ENCODE peak calls at places on chromosomes 16 and 17, in ten cellular contexts. B is IMR-90, C is Karpas-422, H is mammary epithelial cell, G is heart left ventricle, T is PC-3, N is pancreas, P is suprapubic skin, Z is colonic mucosa, Q is PC-9. A is an unnamed sample. For H3K4me1 and H3K27me3, the result is how much of the 10 kb centered on the place peaks cover.

GRCh38 chr17:82232876-82233785 is 4.3 kb downstream of the SLC16A3 start:
- DNase-seq in B (no peak), C (no peak), H (no peak), G (no peak), T (no peak), N (peak), P (peak), Z (no peak), Q (no peak), A (no peak)

GRCh38 chr16:17227278-17227677 is 243.5 kb downstream of the XYLT1 start:
- DNase-seq in B (no peak), C (no peak), H (peak), G (no peak), T (no peak), N (no peak), P (no peak), Z (no peak), Q (no peak), A (no peak)

GRCh38 chr16:12942861-12943260 is 41.5 kb downstream of the SHISA9 start:
- DNase-seq in B (no peak), C (no peak), H (no peak), G (no peak), T (no peak), N (no peak), P (no peak), Z (no peak), Q (no peak), A (no peak)

GRCh38 chr17:3695723-3696411 is at the start of gene P2RX5:
- DNase-seq in B (no peak), C (peak), H (peak), G (no peak), T (peak), N (no peak), P (no peak), Z (no peak), Q (peak), A (peak)

GRCh38 chr16:84080378-84080777 is 36.4 kb downstream of the MBTPS1 start:
- DNase-seq in B (no peak), C (no peak), H (peak), G (peak), T (no peak), N (no peak), P (no peak), Z (no peak), Q (no peak), A (no peak)

GRCh38 chr16:31107465-31107867 is 720 bp upstream of the BCKDK start:
- DNase-seq in B (no peak), C (no peak), H (no peak), G (no peak), T (no peak), N (no peak), P (no peak), Z (no peak), Q (no peak), A (no peak)

GRCh38 chr17:43094129-43094834 is 30.9 kb downstream of the BRCA1 start:
- DNase-seq in B (peak), C (no peak), H (no peak), G (no peak), T (no peak), N (no peak), P (no peak), Z (no peak), Q (no peak), A (no peak)

GRCh38 chr16:19578378-19578851 is 22.9 kb downstream of the VPS35L start:
- DNase-seq in B (no peak), C (no peak), H (no peak), G (no peak), T (no peak), N (no peak), P (no peak), Z (no peak), Q (no peak), A (no peak)

GRCh38 chr17:31309525-31309924 is 4.3 kb downstream of the EVI2B start:
- DNase-seq in B (no peak), C (peak), H (no peak), G (no peak), T (no peak), N (no peak), P (no peak), Z (no peak), Q (no peak), A (no peak)

GRCh38 chr17:69643686-69644085 is 229.2 kb downstream of the MAP2K6 start:
- DNase-seq in B (no peak), C (no peak), H (no peak), G (no peak), T (no peak), N (no peak), P (no peak), Z (no peak), Q (no peak), A (no peak)

GRCh38 chr17:58534331-58534730 is 19.9 kb upstream of the MTMR4 start:
- DNase-seq in B (no peak), C (no peak), H (no peak), G (no peak), T (no peak), N (no peak), P (no peak), Z (no peak), Q (no peak), A (no peak)

GRCh38 chr16:13120091-13120490 is 218.7 kb downstream of the SHISA9 start:
- DNase-seq in B (no peak), C (no peak), H (no peak), G (no peak), T (no peak), N (no peak), P (no peak), Z (no peak), Q (no peak), A (no peak)

GRCh38 chr17:61400786-61401279 is 1.2 kb downstream of the TBX2 start:
- DNase-seq in B (no peak), C (no peak), H (no peak), G (no peak), T (no peak), N (no peak), P (no peak), Z (no peak), Q (no peak), A (peak)

GRCh38 chr16:6884002-6884401 is 448.6 kb upstream of the RBFOX1 start:
- DNase-seq in B (no peak), C (peak), H (no peak), G (no peak), T (no peak), N (no peak), P (no peak), Z (no peak), Q (no peak), A (no peak)

GRCh38 chr16:65083181-65083845 is 38.5 kb downstream of the CDH11 start:
- DNase-seq in B (peak), C (no peak), H (no peak), G (no peak), T (peak), N (no peak), P (no peak), Z (no peak), Q (no peak), A (no peak)

DNA sequence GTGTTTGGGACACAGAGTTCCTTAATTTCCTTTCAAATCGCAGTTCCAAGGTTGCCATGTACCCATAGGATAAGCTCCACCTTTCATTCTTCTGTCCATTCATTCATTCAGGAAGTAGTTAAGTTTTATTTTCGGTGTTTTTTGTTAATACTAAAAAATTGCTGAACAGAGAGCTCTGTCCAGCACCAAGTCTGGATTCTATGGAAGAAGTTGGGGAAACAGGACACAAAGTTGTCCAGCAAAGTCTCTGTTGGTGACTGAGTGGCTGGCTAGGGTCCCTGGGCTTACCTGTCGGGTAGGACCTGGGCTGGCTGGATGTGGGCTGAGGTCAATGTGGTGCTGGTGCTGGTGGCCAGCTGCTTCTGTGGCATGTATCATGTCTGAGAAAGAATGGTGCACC is 17.6 kb upstream of the CCL2 start:
- DNase-seq in B (no peak), C (no peak), H (no peak), G (no peak), T (no peak), N (no peak), P (no peak), Z (no peak), Q (no peak), A (no peak)
- H3K4me1 ChIP-seq in B (under half), C (under half), H (under half), G (under half), T (under half), N (under half), P (half or more), Z (under half), Q (under half), A (under half)

DNA sequence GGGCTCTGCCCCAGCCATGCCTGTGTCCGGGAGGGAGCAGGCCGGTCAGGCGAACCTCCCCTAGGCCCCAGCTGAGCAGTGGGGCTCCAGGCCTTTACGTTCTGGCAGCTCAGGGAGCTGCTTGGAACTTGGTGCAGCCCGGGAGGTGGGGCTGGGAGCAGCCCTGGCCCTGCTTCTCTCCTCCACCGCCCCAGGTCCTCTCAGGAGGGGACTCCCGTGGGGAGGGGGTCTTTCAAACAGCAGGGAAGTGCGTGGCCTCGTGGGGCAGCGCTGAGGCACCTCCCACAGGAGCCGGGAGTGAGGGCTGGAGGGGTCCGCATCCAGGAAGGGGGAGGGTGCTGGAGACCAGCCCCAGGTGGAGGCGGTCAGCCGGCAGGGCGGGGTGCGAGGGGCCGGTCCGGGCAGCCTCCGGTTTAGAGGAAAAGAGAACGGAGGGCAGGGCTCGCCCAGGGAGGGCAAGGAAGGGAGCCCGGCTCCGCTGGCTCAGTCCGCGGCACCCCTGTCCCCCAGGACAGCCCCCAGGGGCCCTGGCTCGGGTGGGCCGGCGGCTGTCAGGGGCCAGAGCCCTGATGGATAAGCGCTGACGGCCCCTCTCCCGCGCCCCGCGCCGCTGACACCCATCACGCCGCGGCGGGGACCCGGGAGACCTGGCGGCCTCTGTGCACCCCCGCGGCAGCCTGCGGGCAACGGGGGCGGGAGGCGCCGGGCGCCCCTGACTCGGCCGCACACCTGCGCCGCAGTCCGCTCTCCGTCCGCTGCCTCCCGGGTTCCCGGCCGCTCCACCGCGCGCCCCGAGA is 585 bp upstream of the PRR35 start:
- DNase-seq in B (no peak), C (no peak), H (no peak), G (no peak), T (no peak), N (no peak), P (no peak), Z (no peak), Q (no peak), A (no peak)
- H3K27me3 ChIP-seq in B (under half), C (under half), H (under half), G (under half), T (under half), N (under half), P (under half), Z (under half), Q (under half), A (under half)

GRCh38 chr16:62036101-62036806 is at the start of gene CDH8:
- DNase-seq in B (no peak), C (no peak), H (peak), G (no peak), T (no peak), N (no peak), P (no peak), Z (no peak), Q (no peak), A (no peak)

GRCh38 chr16:62038646-62039045 is 2.4 kb upstream of the CDH8 start:
- DNase-seq in B (no peak), C (no peak), H (no peak), G (no peak), T (no peak), N (no peak), P (no peak), Z (no peak), Q (no peak), A (no peak)

GRCh38 chr16:62038225-62038624 is 2.0 kb upstream of the CDH8 start:
- DNase-seq in B (no peak), C (no peak), H (no peak), G (no peak), T (peak), N (no peak), P (no peak), Z (no peak), Q (no peak), A (no peak)

GRCh38 chr16:62035115-62036092 is 834 bp downstream of the CDH8 start:
- DNase-seq in B (no peak), C (no peak), H (no peak), G (no peak), T (no peak), N (no peak), P (no peak), Z (no peak), Q (no peak), A (peak)

GRCh38 chr16:62036807-62037135 is 533 bp upstream of the CDH8 start:
- DNase-seq in B (no peak), C (no peak), H (no peak), G (no peak), T (no peak), N (no peak), P (no peak), Z (no peak), Q (no peak), A (no peak)
- H3K4me3 ChIP-seq in B (no peak), C (no peak), H (no peak), G (no peak), T (no peak), N (no peak), P (no peak), Z (no peak), Q (no peak), A (no peak)

DNA sequence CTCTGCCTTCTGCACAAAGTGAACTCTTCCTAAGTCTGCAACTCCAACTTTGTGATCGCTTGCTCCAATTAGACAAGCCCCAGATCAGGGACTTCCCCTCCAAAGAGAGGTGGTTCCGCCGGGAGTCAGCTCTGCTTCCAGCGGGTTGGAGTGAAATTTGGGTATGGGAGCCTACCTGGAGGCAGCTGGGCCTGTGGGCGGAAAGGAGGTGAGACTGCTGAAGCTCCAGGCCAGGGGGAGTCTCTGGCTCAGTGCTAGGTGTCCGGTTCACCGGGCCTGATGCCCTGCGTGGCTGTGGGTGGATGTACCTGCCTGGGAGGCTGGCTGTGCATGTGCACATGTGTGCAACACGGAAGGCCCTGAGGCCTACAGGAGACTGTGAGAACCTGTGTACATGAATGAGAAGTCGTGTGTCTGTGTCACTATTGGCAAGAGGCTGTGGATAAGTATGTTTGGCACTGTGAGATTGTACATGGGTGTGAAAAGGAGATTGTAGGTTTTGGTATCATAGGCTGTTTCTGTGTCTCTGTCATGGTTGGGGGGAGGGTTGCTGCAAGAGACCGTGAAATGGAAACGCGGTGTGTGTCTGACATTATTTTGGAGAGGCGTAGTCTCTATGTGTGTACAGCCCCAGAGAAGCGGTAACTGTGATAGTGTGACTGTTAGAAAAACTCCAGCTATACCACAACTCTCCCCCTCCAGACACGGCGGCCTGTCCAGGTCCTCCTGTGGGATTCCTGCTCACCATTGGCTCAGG is 4.2 kb downstream of the LHX1 start:
- DNase-seq in B (no peak), C (no peak), H (no peak), G (no peak), T (no peak), N (no peak), P (no peak), Z (no peak), Q (no peak), A (no peak)
- H3K4me1 ChIP-seq in B (under half), C (under half), H (under half), G (under half), T (under half), N (under half), P (half or more), Z (under half), Q (under half), A (under half)

GRCh38 chr17:28509784-28510183 is 3.6 kb downstream of the FOXN1 start:
- DNase-seq in B (no peak), C (no peak), H (no peak), G (no peak), T (no peak), N (no peak), P (no peak), Z (no peak), Q (no peak), A (no peak)

GRCh38 chr17:28505986-28506665 is at the start of gene FOXN1:
- DNase-seq in B (no peak), C (no peak), H (no peak), G (no peak), T (no peak), N (no peak), P (no peak), Z (no peak), Q (no peak), A (no peak)

GRCh38 chr17:28506763-28507487 is 777 bp downstream of the FOXN1 start:
- DNase-seq in B (no peak), C (no peak), H (no peak), G (no peak), T (no peak), N (no peak), P (no peak), Z (no peak), Q (no peak), A (no peak)

GRCh38 chr17:28508325-28508724 is 2.2 kb downstream of the FOXN1 start:
- DNase-seq in B (no peak), C (no peak), H (no peak), G (no peak), T (no peak), N (no peak), P (no peak), Z (no peak), Q (no peak), A (no peak)

DNA sequence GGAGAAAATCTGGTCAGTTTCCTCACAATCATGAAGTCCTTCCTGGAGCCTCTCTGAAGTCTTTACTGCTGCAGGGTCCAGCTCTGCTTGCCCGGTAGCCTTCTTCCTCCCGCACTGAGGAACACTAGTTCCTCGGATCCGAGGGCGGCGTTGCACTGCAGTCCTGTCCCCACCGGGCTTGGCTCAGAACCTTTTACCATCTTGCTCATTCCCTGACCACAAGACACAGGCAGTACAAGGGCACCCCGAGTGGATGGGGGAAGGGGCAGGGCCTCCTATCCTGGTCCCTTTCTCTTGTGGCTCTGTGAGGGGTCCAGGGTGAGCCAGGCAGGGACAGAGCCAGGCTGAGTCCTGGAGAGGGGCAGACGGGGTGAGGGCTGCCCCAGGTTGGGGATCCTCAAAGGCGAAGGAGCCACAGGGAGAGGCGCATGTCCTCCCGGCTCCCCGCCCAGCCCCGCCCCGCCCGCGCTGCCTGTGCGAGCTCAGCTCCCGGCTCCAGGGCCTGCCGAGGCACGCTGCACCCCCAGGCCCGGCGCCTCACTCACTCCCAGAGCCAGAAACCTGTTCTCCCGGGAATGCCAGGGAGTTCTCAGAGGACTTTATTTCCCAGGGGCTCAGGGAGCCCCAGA is 1.5 kb downstream of the FOXN1 start:
- DNase-seq in B (no peak), C (no peak), H (peak), G (no peak), T (no peak), N (no peak), P (no peak), Z (no peak), Q (no peak), A (no peak)
- H3K27me3 ChIP-seq in B (half or more), C (under half), H (under half), G (under half), T (under half), N (under half), P (under half), Z (under half), Q (half or more), A (under half)

A was measured in HAP-1.